ENCODE peak calls at places on chromosomes 16 and 17, in seven cellular contexts. One of them, this sample, is unnamed.

GRCh38 chr17:2050246-2050866 is 4.5 kb upstream of the HIC1 start:
- DNase-seq in COR-L47: peak
- DNase-seq in ACHN: peak
- DNase-seq in GM12865: peak
- DNase-seq in GM04503: no peak
- DNase-seq in uterus: peak
- DNase-seq in heart right ventricle: no peak
- DNase-seq in this sample: peak

GRCh38 chr16:67504190-67505021 is 21.1 kb upstream of the AGRP start:
- DNase-seq in COR-L47: no peak
- DNase-seq in heart right ventricle: peak
- DNase-seq in GM04503: no peak
- DNase-seq in GM12865: peak
- DNase-seq in ACHN: no peak
- DNase-seq in uterus: no peak
- DNase-seq in this sample: peak

GRCh38 chr16:50505714-50506542 is 42.3 kb upstream of the NKD1 start:
- DNase-seq in uterus: no peak
- DNase-seq in GM12865: no peak
- DNase-seq in GM04503: no peak
- DNase-seq in heart right ventricle: peak
- DNase-seq in COR-L47: no peak
- DNase-seq in ACHN: no peak
- DNase-seq in this sample: no peak

GRCh38 chr16:90022209-90023077 is 3.2 kb upstream of the DBNDD1 start:
- DNase-seq in ACHN: peak
- DNase-seq in uterus: peak
- DNase-seq in GM12865: peak
- DNase-seq in heart right ventricle: peak
- DNase-seq in COR-L47: peak
- DNase-seq in GM04503: peak
- DNase-seq in this sample: peak

GRCh38 chr16:81335669-81336068 is 20.9 kb downstream of the GAN start:
- DNase-seq in heart right ventricle: no peak
- DNase-seq in ACHN: no peak
- DNase-seq in GM04503: no peak
- DNase-seq in GM12865: peak
- DNase-seq in uterus: no peak
- DNase-seq in COR-L47: no peak
- DNase-seq in this sample: no peak

GRCh38 chr17:76515291-76515949 is 14.2 kb upstream of the RHBDF2 start:
- DNase-seq in COR-L47: no peak
- DNase-seq in GM12865: peak
- DNase-seq in GM04503: peak
- DNase-seq in uterus: peak
- DNase-seq in ACHN: peak
- DNase-seq in heart right ventricle: peak
- DNase-seq in this sample: no peak

GRCh38 chr16:3645504-3646347 is 8.8 kb upstream of the DNASE1 start:
- DNase-seq in GM12865: no peak
- DNase-seq in uterus: no peak
- DNase-seq in ACHN: no peak
- DNase-seq in COR-L47: no peak
- DNase-seq in heart right ventricle: no peak
- DNase-seq in GM04503: no peak
- DNase-seq in this sample: no peak

GRCh38 chr16:23026777-23027362 is 122.4 kb downstream of the USP31 start:
- DNase-seq in uterus: no peak
- DNase-seq in GM04503: no peak
- DNase-seq in GM12865: peak
- DNase-seq in heart right ventricle: no peak
- DNase-seq in COR-L47: no peak
- DNase-seq in ACHN: peak
- DNase-seq in this sample: no peak